ENCODE peak calls at places on chromosomes 16 and 17, in five cellular contexts. O is mesothelial cell of epicardium, A is A549, I is AG10803, X is T-helper 1 cell. M is an unnamed sample.

GRCh38 chr16:4111748-4112696 is 4.2 kb downstream of the ADCY9 start:
- DNase-seq in O (no peak), A (no peak), I (peak), X (no peak), M (no peak)

GRCh38 chr16:27220527-27220926 is 17.2 kb downstream of the KDM8 start:
- DNase-seq in O (no peak), A (no peak), I (no peak), X (no peak), M (peak)

GRCh38 chr17:50686494-50687199 is 21.1 kb downstream of the ANKRD40 start:
- DNase-seq in O (no peak), A (peak), I (peak), X (no peak), M (peak)

GRCh38 chr16:24645739-24646645 is 83.5 kb upstream of the TNRC6A start:
- DNase-seq in O (no peak), A (peak), I (peak), X (no peak), M (peak)

GRCh38 chr17:55053855-55054254 is 85.3 kb downstream of the STXBP4 start:
- DNase-seq in O (no peak), A (peak), I (no peak), X (no peak), M (no peak)

GRCh38 chr17:45147581-45148182 is 593 bp upstream of the HEXIM1 start:
- DNase-seq in O (peak), A (peak), I (peak), X (peak), M (peak)

GRCh38 chr17:40548491-40548981 is 16.7 kb downstream of the CCR7 start:
- DNase-seq in O (peak), A (no peak), I (no peak), X (no peak), M (no peak)

GRCh38 chr16:12168054-12169018 is 191.8 kb downstream of the SNX29 start:
- DNase-seq in O (no peak), A (no peak), I (no peak), X (no peak), M (no peak)

GRCh38 chr17:50213026-50214015 is 11.9 kb upstream of the COL1A1 start:
- DNase-seq in O (no peak), A (peak), I (no peak), X (no peak), M (no peak)